ENCODE peak calls at places on chromosomes 7 and 10, in nine cellular contexts. V, N, G, D, W, C, U, Z and O are unnamed samples.

GRCh38 chr7:37028909-37029440 is 304.7 kb upstream of the AOAH start:
- DNase-seq in V (no peak), N (no peak), G (no peak), D (no peak), W (no peak), C (no peak), U (peak), Z (no peak), O (no peak)

GRCh38 chr10:97534746-97535367 is 36.1 kb downstream of the UBTD1 start:
- DNase-seq in V (no peak), N (no peak), G (no peak), D (peak), W (peak), C (no peak), U (peak), Z (no peak), O (peak)

GRCh38 chr7:86485842-86486241 is 157.9 kb upstream of the GRM3 start:
- DNase-seq in V (no peak), N (no peak), G (no peak), D (no peak), W (peak), C (no peak), U (no peak), Z (no peak), O (no peak)

GRCh38 chr10:110456046-110456445 is 41.7 kb upstream of the DUSP5 start:
- DNase-seq in V (no peak), N (no peak), G (no peak), D (no peak), W (no peak), C (no peak), U (no peak), Z (no peak), O (no peak)

GRCh38 chr10:75599875-75600648 is 168.6 kb downstream of the LRMDA start:
- DNase-seq in V (no peak), N (no peak), G (no peak), D (no peak), W (no peak), C (no peak), U (no peak), Z (no peak), O (no peak)

GRCh38 chr7:15780271-15780670 is 93.8 kb upstream of the MEOX2 start:
- DNase-seq in V (no peak), N (no peak), G (no peak), D (no peak), W (no peak), C (no peak), U (no peak), Z (peak), O (peak)

GRCh38 chr10:72660220-72660619 is 31.7 kb upstream of the MCU start:
- DNase-seq in V (no peak), N (no peak), G (no peak), D (no peak), W (no peak), C (no peak), U (no peak), Z (no peak), O (no peak)

GRCh38 chr10:1130995-1131790 is 75.0 kb downstream of the WDR37 start:
- DNase-seq in V (no peak), N (no peak), G (no peak), D (no peak), W (no peak), C (no peak), U (no peak), Z (no peak), O (no peak)

GRCh38 chr7:101874028-101874427 is 56.6 kb downstream of the CUX1 start:
- DNase-seq in V (peak), N (no peak), G (no peak), D (no peak), W (no peak), C (no peak), U (no peak), Z (no peak), O (no peak)

GRCh38 chr10:77970869-77971803 is 44.6 kb upstream of the DLG5 start:
- DNase-seq in V (peak), N (no peak), G (no peak), D (peak), W (no peak), C (peak), U (peak), Z (peak), O (no peak)

GRCh38 chr10:37488792-37489657 is 363.6 kb downstream of the ANKRD30A start:
- DNase-seq in V (peak), N (no peak), G (no peak), D (no peak), W (peak), C (no peak), U (no peak), Z (peak), O (no peak)

GRCh38 chr10:124025638-124026336 is 67.6 kb downstream of the CHST15 start:
- DNase-seq in V (peak), N (no peak), G (no peak), D (peak), W (peak), C (peak), U (peak), Z (peak), O (no peak)

GRCh38 chr10:14751576-14752330 is 22.9 kb downstream of the FAM107B start:
- DNase-seq in V (no peak), N (no peak), G (no peak), D (peak), W (peak), C (peak), U (no peak), Z (peak), O (no peak)

GRCh38 chr10:100662067-100662466 is 83.3 kb upstream of the PAX2 start:
- DNase-seq in V (no peak), N (no peak), G (no peak), D (no peak), W (no peak), C (no peak), U (no peak), Z (no peak), O (no peak)

GRCh38 chr10:132123606-132124005 is 57.9 kb downstream of the JAKMIP3 start:
- DNase-seq in V (no peak), N (no peak), G (no peak), D (no peak), W (no peak), C (no peak), U (no peak), Z (no peak), O (no peak)

GRCh38 chr10:86705905-86706304 is 37.6 kb downstream of the LDB3 start:
- DNase-seq in V (no peak), N (no peak), G (no peak), D (no peak), W (no peak), C (no peak), U (no peak), Z (no peak), O (no peak)

GRCh38 chr10:74047871-74048270 is 50.0 kb downstream of the VCL start:
- DNase-seq in V (no peak), N (no peak), G (no peak), D (no peak), W (no peak), C (no peak), U (no peak), Z (no peak), O (peak)

GRCh38 chr10:7408494-7409044 is 2.3 kb downstream of the SFMBT2 start:
- DNase-seq in V (no peak), N (no peak), G (peak), D (peak), W (peak), C (peak), U (peak), Z (peak), O (peak)

GRCh38 chr7:140738280-140738679 is 41.8 kb downstream of the NDUFB2 start:
- DNase-seq in V (no peak), N (no peak), G (no peak), D (no peak), W (no peak), C (no peak), U (no peak), Z (no peak), O (no peak)

GRCh38 chr7:142812437-142813215 is 41.9 kb downstream of the PRSS2 start:
- DNase-seq in V (peak), N (no peak), G (no peak), D (peak), W (peak), C (peak), U (no peak), Z (no peak), O (no peak)

GRCh38 chr7:70005885-70006284 is 407.6 kb downstream of the AUTS2 start:
- DNase-seq in V (no peak), N (no peak), G (no peak), D (no peak), W (no peak), C (no peak), U (no peak), Z (no peak), O (no peak)

GRCh38 chr10:43644252-43644651 is 4.4 kb downstream of the ZNF32 start:
- DNase-seq in V (no peak), N (no peak), G (no peak), D (no peak), W (no peak), C (no peak), U (no peak), Z (no peak), O (no peak)